ENCODE peak calls at places on chromosomes 7 and 10, in six cellular contexts. R, Y, O, F, Z and S are unnamed samples. For H3K27me3, the result is how much of the 10 kb centered on the place peaks cover.

GRCh38 chr10:62620491-62620890 is 184.0 kb upstream of the ADO start:
- DNase-seq in R (no peak), Z (no peak), Y (no peak), F (no peak), O (no peak), S (no peak)

GRCh38 chr7:41578700-41579099 is 124.2 kb downstream of the INHBA start:
- DNase-seq in O (no peak), F (no peak), Y (no peak), R (no peak), Z (no peak), S (no peak)

GRCh38 chr10:132517951-132518521 is 19.6 kb upstream of the INPP5A start:
- DNase-seq in Y (no peak), F (peak), Z (no peak), R (peak), O (peak), S (no peak)

GRCh38 chr10:66639351-66639750 is 286.5 kb upstream of the LRRTM3 start:
- DNase-seq in Y (no peak), Z (no peak), R (no peak), O (no peak), F (no peak), S (no peak)

GRCh38 chr10:89278034-89278535 is 23.8 kb upstream of the IFIT2 start:
- DNase-seq in O (peak), F (no peak), Z (peak), R (no peak), Y (no peak), S (no peak)

GRCh38 chr7:85185355-85186082 is 1.3 kb downstream of the SEMA3D start:
- DNase-seq in Z (peak), R (peak), F (peak), Y (peak), O (no peak), S (peak)

GRCh38 chr10:96683065-96683464 is 37.2 kb downstream of the PIK3AP1 start:
- DNase-seq in Y (no peak), R (no peak), F (no peak), O (no peak), Z (no peak), S (no peak)

GRCh38 chr7:24701899-24702235 is 55.4 kb downstream of the GSDME start:
- DNase-seq in O (peak), F (no peak), Y (no peak), R (no peak), Z (no peak), S (no peak)

GRCh38 chr7:133668296-133669060 is 415.6 kb downstream of the EXOC4 start:
- DNase-seq in O (no peak), Y (no peak), R (no peak), Z (no peak), F (no peak), S (no peak)

GRCh38 chr7:44064791-44065430 is 456 bp downstream of the PGAM2 start:
- DNase-seq in Z (peak), F (peak), O (no peak), R (peak), Y (no peak), S (no peak)

GRCh38 chr7:123601530-123601929 is at the start of gene ASB15:
- DNase-seq in Z (no peak), R (no peak), Y (no peak), F (no peak), O (no peak), S (no peak)

GRCh38 chr7:150988230-150989226 is 2.3 kb upstream of the NOS3 start:
- DNase-seq in Y (no peak), O (no peak), R (peak), F (no peak), Z (peak), S (peak)

GRCh38 chr10:124892031-124892430 is 49.9 kb upstream of the ZRANB1 start:
- DNase-seq in O (no peak), F (no peak), Z (no peak), R (no peak), Y (peak), S (no peak)

GRCh38 chr7:13851756-13852155 is 137.7 kb downstream of the ETV1 start:
- DNase-seq in F (no peak), Z (peak), O (no peak), Y (no peak), R (no peak), S (no peak)

GRCh38 chr7:39926111-39926510 is 23.9 kb upstream of the CDK13 start:
- DNase-seq in R (no peak), Y (no peak), F (no peak), O (no peak), Z (no peak), S (no peak)

DNA sequence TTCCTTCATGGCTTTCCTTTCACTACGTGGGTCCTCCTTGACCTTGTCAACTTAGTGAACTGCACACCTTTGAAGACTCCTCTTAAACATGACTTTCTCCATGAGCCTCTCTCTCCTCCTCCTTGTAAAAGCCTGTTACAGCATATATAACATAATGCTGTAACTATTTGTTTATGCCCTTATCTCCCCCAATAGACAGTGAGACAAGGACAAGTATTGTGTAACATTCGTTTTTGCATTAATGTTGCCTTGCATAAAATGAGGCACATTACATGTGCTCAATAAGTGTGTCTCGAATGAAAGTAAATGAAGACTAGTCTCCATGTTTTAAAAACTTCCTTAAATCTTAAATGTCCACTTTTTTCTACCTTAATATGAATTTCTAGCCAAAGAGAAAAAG is 4.3 kb upstream of the LAMB1 start:
- DNase-seq in Z (no peak), O (no peak), R (no peak), Y (no peak), F (no peak), S (no peak)
- H3K27me3 ChIP-seq in Z (under half), O (under half), R (under half), Y (under half), F (under half), S (under half)

GRCh38 chr10:94405406-94405805 is 3.1 kb downstream of the TBC1D12 start:
- DNase-seq in Z (no peak), Y (no peak), R (no peak), F (no peak), O (no peak), S (no peak)
- TF ChIP-seq EP300 in Z (no peak), Y (no peak), R (no peak), F (no peak), O (no peak), S (no peak)

DNA sequence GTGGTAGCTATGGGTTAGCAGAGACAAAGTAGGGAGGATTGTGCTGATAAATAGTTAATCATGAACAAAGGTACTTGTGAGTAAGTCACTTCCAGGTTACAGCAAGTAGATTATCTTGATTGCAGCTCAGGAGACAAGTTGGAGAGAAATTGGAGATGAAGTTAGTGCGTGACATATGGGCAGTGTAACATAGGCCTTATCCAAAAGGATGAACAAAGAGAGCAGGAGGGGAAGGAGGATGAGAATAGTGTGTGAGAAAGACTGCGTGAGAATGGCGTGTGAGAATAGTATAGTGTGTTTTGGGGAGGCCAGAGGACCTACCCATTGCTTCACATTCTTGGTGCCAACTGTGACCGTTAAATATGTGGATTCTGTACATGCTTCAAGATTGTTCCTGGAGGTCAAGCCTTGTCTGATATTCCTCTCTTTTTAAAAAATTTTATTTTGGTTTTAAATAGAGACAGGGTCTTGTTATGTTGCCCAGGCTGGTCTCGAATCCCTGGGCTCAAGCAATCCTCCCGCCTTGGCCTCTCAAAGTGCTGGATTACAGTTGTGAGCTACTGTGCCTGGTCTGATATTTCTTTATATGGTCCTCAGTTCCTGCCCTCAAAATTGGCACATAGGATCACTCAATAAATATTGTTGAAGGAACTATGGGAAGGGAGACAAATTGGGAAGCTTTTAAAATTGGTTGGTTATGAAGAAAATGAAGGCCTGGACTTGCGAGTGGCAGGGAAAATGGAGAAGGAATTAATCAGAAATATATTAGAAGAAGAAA is 3.2 kb downstream of the VCL start:
- DNase-seq in O (no peak), R (no peak), F (no peak), Z (no peak), Y (no peak), S (no peak)
- H3K27ac ChIP-seq in O (no peak), R (no peak), F (no peak), Z (peak), Y (no peak), S (no peak)

GRCh38 chr10:90923111-90923731 is 2.3 kb upstream of the ANKRD1 start:
- DNase-seq in R (no peak), Y (no peak), F (no peak), O (no peak), Z (no peak), S (no peak)
- H3K27me3 ChIP-seq in R (under half), Y (under half), F (under half), O (under half), Z (under half), S (under half)

DNA sequence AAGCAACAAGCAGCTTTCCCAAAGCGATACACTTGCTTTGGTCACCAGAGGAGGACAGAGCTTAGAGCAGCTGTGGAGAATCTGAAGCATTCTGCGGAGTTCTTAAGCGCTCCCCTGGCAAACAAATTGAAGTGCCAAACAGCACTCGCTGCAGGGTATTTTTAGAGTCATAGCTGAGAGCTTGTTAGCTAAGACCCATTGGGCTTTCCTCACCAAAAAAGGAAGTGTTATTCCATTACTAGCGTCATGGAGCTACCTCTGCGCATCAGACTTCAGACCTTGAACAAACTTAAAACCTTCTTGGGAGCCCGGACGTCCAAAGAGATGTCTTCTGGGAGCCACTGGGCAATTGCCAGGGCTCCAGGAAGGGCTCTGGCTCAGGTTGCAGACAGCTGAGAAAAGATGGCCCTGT is 23.2 kb upstream of the BMPR1A start:
- DNase-seq in Y (no peak), O (no peak), F (no peak), R (peak), Z (no peak), S (no peak)
- TF ChIP-seq EP300 in Y (peak), O (no peak), F (peak), R (no peak), Z (no peak), S (no peak)

GRCh38 chr10:5758927-5759326 is 54.3 kb downstream of the GDI2 start:
- DNase-seq in R (no peak), F (no peak), Y (no peak), Z (no peak), O (no peak), S (no peak)
- H3K27ac ChIP-seq in R (no peak), F (no peak), Y (no peak), Z (no peak), O (no peak), S (no peak)

GRCh38 chr7:93427107-93427506 is 147.4 kb downstream of the CALCR start:
- DNase-seq in Z (no peak), R (no peak), F (no peak), O (no peak), Y (no peak), S (no peak)
- H3K27me3 ChIP-seq in Z (under half), R (under half), F (under half), O (under half), Y (under half), S (under half)